ENCODE peak calls at places on chromosomes 6 and 20, in ten cellular contexts. B, J, N, T, X, A, G, S, O and Z are unnamed samples.

GRCh38 chr20:25017257-25017803 is 24.8 kb upstream of the APMAP start:
- DNase-seq in B (no peak), J (no peak), N (peak), T (no peak), X (no peak), A (no peak), G (no peak), S (peak), O (no peak), Z (peak)

GRCh38 chr20:24743641-24744040 is 205.4 kb upstream of the CST7 start:
- DNase-seq in B (no peak), J (no peak), N (no peak), T (no peak), X (no peak), A (no peak), G (no peak), S (no peak), O (no peak), Z (no peak)

GRCh38 chr20:31894980-31895675 is 24.7 kb downstream of the TTLL9 start:
- DNase-seq in B (no peak), J (no peak), N (peak), T (peak), X (peak), A (peak), G (peak), S (peak), O (peak), Z (no peak)

GRCh38 chr20:57693002-57693582 is 16.7 kb downstream of the PMEPA1 start:
- DNase-seq in B (no peak), J (no peak), N (peak), T (no peak), X (no peak), A (peak), G (no peak), S (peak), O (no peak), Z (no peak)

GRCh38 chr20:24139846-24140245 is 151.3 kb upstream of the GGTLC1 start:
- DNase-seq in B (no peak), J (no peak), N (no peak), T (no peak), X (no peak), A (no peak), G (no peak), S (no peak), O (no peak), Z (no peak)

GRCh38 chr6:3227363-3228045 is at the start of gene TUBB2B:
- DNase-seq in B (no peak), J (no peak), N (no peak), T (no peak), X (no peak), A (no peak), G (no peak), S (peak), O (peak), Z (no peak)

GRCh38 chr6:131255911-131256310 is 120.6 kb downstream of the AKAP7 start:
- DNase-seq in B (no peak), J (no peak), N (no peak), T (no peak), X (no peak), A (no peak), G (no peak), S (no peak), O (no peak), Z (no peak)

GRCh38 chr6:112178846-112179245 is 75.5 kb downstream of the LAMA4 start:
- DNase-seq in B (no peak), J (no peak), N (no peak), T (no peak), X (no peak), A (no peak), G (no peak), S (no peak), O (no peak), Z (no peak)

GRCh38 chr20:37880726-37881591 is 22.0 kb upstream of the VSTM2L start:
- DNase-seq in B (no peak), J (no peak), N (peak), T (no peak), X (peak), A (no peak), G (peak), S (no peak), O (no peak), Z (no peak)

GRCh38 chr20:8043687-8044278 is 24.2 kb upstream of the TMX4 start:
- DNase-seq in B (no peak), J (no peak), N (peak), T (peak), X (peak), A (peak), G (peak), S (peak), O (peak), Z (no peak)

GRCh38 chr20:3661836-3662665 is 1.1 kb downstream of the GFRA4 start:
- DNase-seq in B (no peak), J (no peak), N (no peak), T (no peak), X (no peak), A (no peak), G (no peak), S (no peak), O (no peak), Z (peak)

GRCh38 chr6:100617633-100618348 is 153.1 kb upstream of the SIM1 start:
- DNase-seq in B (no peak), J (no peak), N (peak), T (peak), X (peak), A (no peak), G (no peak), S (no peak), O (no peak), Z (no peak)

GRCh38 chr6:29627762-29628418 is 5.1 kb downstream of the GABBR1 start:
- DNase-seq in B (peak), J (peak), N (peak), T (peak), X (peak), A (peak), G (peak), S (peak), O (peak), Z (no peak)

GRCh38 chr6:8579372-8579771 is 144.0 kb upstream of the SLC35B3 start:
- DNase-seq in B (no peak), J (no peak), N (peak), T (no peak), X (no peak), A (no peak), G (no peak), S (peak), O (no peak), Z (no peak)

GRCh38 chr20:51506527-51507356 is 35.8 kb downstream of the NFATC2 start:
- DNase-seq in B (no peak), J (no peak), N (no peak), T (no peak), X (no peak), A (no peak), G (no peak), S (no peak), O (no peak), Z (no peak)

GRCh38 chr20:39516964-39517363 is 554.8 kb downstream of the DHX35 start:
- DNase-seq in B (no peak), J (no peak), N (no peak), T (no peak), X (no peak), A (no peak), G (no peak), S (no peak), O (no peak), Z (no peak)

GRCh38 chr20:56953055-56953586 is 313.3 kb downstream of the BMP7 start:
- DNase-seq in B (no peak), J (no peak), N (no peak), T (no peak), X (no peak), A (no peak), G (no peak), S (no peak), O (no peak), Z (no peak)

GRCh38 chr6:170097505-170098427 is 193.1 kb downstream of the DLL1 start:
- DNase-seq in B (no peak), J (no peak), N (no peak), T (no peak), X (no peak), A (no peak), G (peak), S (no peak), O (no peak), Z (peak)
- TF ChIP-seq CTCF in B (no peak), J (no peak), N (no peak), T (no peak), X (no peak), A (no peak), G (no peak), S (no peak), O (no peak), Z (no peak)

DNA sequence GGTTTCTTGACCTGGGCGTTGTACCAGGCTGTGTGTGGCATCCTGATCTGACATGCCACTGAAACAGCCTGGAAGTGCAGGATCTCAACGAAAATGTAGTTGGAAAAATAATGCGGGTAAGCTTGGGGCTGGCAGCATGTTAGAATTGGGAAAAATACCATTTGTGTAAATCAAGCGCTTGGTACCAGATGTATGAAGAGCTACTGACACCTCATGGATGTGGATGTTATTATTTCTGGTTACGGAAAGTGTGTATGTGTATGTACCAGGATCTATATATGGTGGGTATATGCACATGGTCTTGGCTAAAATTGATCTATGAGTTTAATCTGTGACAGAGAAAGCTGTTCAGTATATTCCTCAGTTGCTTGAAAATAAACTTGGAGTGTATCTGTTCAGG is 22.7 kb downstream of the HIVEP1 start:
- DNase-seq in B (no peak), J (no peak), N (peak), T (no peak), X (no peak), A (no peak), G (no peak), S (no peak), O (no peak), Z (no peak)
- TF ChIP-seq CTCF in B (no peak), J (no peak), N (peak), T (no peak), X (no peak), A (no peak), G (no peak), S (no peak), O (no peak), Z (peak)

GRCh38 chr6:127547909-127548649 is 28.9 kb upstream of the C6orf58 start:
- DNase-seq in B (no peak), J (no peak), N (peak), T (peak), X (peak), A (no peak), G (no peak), S (peak), O (no peak), Z (no peak)
- TF ChIP-seq CTCF in B (no peak), J (no peak), N (peak), T (peak), X (peak), A (peak), G (no peak), S (no peak), O (no peak), Z (peak)

DNA sequence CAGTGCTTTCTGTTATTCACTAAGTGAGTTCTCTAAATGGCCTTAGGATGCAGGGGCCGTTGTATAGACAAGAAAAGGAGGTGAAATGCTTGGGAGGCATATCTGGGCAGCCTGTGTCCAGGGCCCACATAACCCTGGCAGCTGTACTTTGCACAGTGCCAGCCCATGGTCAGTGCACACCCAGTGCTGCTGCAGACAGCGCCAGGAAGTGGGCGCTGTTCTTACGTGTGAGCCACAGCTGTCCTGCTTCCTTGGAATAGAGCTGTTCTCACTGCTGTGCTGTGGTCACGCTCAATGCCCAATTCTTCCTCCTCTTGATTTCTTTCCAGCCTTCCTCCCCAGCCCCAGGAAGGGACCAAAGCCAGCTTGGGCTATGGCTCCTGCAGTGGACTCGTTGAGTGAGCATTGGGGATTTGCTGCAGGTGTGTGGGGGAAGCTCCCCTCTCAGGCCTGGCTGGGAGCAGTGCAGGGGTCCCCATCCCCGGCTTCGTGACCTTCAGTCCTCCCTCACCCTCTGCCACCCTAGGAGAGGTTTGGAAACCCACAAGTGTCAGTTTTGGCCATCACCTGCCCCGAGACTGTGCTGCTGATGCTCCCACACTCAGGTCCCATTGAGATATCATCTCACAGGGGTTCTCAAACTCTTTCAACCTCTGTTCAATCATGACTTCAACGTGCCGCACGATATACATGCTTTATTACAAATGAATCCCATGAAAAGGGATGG is 246.8 kb upstream of the EXOC2 start:
- DNase-seq in B (no peak), J (no peak), N (no peak), T (no peak), X (no peak), A (no peak), G (no peak), S (no peak), O (no peak), Z (no peak)
- TF ChIP-seq CTCF in B (no peak), J (no peak), N (no peak), T (no peak), X (no peak), A (no peak), G (no peak), S (peak), O (no peak), Z (no peak)